ENCODE peak calls at places on chromosomes 12 and 14, in four cellular contexts. Y is upper lobe of left lung, C is testis, F is ovary. Z is an unnamed sample.

GRCh38 chr12:26264215-26264838 is 69.0 kb downstream of the SSPN start:
- DNase-seq in Y (no peak), C (no peak), F (no peak), Z (no peak)

GRCh38 chr14:77037886-77038511 is 9.5 kb upstream of the IRF2BPL start:
- DNase-seq in Y (no peak), C (no peak), F (no peak), Z (peak)

GRCh38 chr14:72752034-72752412 is 141.9 kb downstream of the DPF3 start:
- DNase-seq in Y (no peak), C (no peak), F (no peak), Z (no peak)

GRCh38 chr12:3670083-3670620 is 82.8 kb downstream of the CRACR2A start:
- DNase-seq in Y (no peak), C (no peak), F (no peak), Z (no peak)

GRCh38 chr12:30882706-30883105 is 43.8 kb upstream of the TSPAN11 start:
- DNase-seq in Y (no peak), C (no peak), F (no peak), Z (no peak)

GRCh38 chr14:65287264-65288131 is 125.0 kb upstream of the FUT8 start:
- DNase-seq in Y (peak), C (no peak), F (no peak), Z (no peak)

GRCh38 chr12:71566655-71567054 is 97.0 kb downstream of the ZFC3H1 start:
- DNase-seq in Y (no peak), C (no peak), F (no peak), Z (no peak)

GRCh38 chr14:86858043-86858442 is 1134.9 kb downstream of the GALC start:
- DNase-seq in Y (no peak), C (no peak), F (no peak), Z (no peak)

GRCh38 chr12:105744659-105745058 is 394.1 kb downstream of the NUAK1 start:
- DNase-seq in Y (no peak), C (no peak), F (no peak), Z (no peak)

GRCh38 chr14:66638688-66639087 is 130.7 kb downstream of the GPHN start:
- DNase-seq in Y (no peak), C (no peak), F (no peak), Z (no peak)

GRCh38 chr12:113232787-113233585 is 11.7 kb downstream of the TPCN1 start:
- DNase-seq in Y (no peak), C (no peak), F (no peak), Z (peak)

GRCh38 chr12:107402041-107403022 is 283.3 kb upstream of the PWP1 start:
- DNase-seq in Y (no peak), C (peak), F (no peak), Z (peak)

GRCh38 chr14:105646175-105646574 is 119.8 kb downstream of the TMEM121 start:
- DNase-seq in Y (peak), C (no peak), F (no peak), Z (peak)

GRCh38 chr12:110745632-110746284 is 3.1 kb upstream of the PPP1CC start:
- DNase-seq in Y (no peak), C (no peak), F (no peak), Z (no peak)

GRCh38 chr12:41907036-41907435 is 237.6 kb downstream of the GXYLT1 start:
- DNase-seq in Y (peak), C (no peak), F (no peak), Z (no peak)

GRCh38 chr12:10397311-10397710 is 7.5 kb upstream of the KLRK1 start:
- DNase-seq in Y (no peak), C (no peak), F (no peak), Z (no peak)

GRCh38 chr14:28629328-28630004 is 137.1 kb upstream of the FOXG1 start:
- DNase-seq in Y (no peak), C (no peak), F (no peak), Z (no peak)

GRCh38 chr12:94616217-94616729 is 34.1 kb downstream of the TMCC3 start:
- DNase-seq in Y (peak), C (peak), F (no peak), Z (peak)

GRCh38 chr12:28209782-28210181 is 19.5 kb downstream of the CCDC91 start:
- DNase-seq in Y (no peak), C (no peak), F (no peak), Z (no peak)

GRCh38 chr12:67052981-67053380 is 216.2 kb upstream of the CAND1 start:
- DNase-seq in Y (no peak), C (no peak), F (no peak), Z (no peak)

GRCh38 chr12:80648866-80649265 is 58.6 kb upstream of the MYF6 start:
- DNase-seq in Y (no peak), C (no peak), F (no peak), Z (no peak)

GRCh38 chr12:114901316-114901715 is 217.3 kb upstream of the TBX3 start:
- DNase-seq in Y (no peak), C (no peak), F (no peak), Z (no peak)

GRCh38 chr14:67577181-67577580 is 22.9 kb downstream of the PIGH start:
- DNase-seq in Y (no peak), C (no peak), F (no peak), Z (no peak)

GRCh38 chr12:131449027-131449426 is 261.9 kb upstream of the SFSWAP start:
- DNase-seq in Y (no peak), C (no peak), F (no peak), Z (no peak)

GRCh38 chr14:90624228-90624627 is 192.0 kb downstream of the TTC7B start:
- DNase-seq in Y (no peak), C (no peak), F (no peak), Z (peak)

GRCh38 chr14:89477391-89477790 is 60.4 kb upstream of the FOXN3 start:
- DNase-seq in Y (no peak), C (peak), F (peak), Z (no peak)

GRCh38 chr14:76781648-76782051 is 20.4 kb downstream of the VASH1 start:
- DNase-seq in Y (no peak), C (no peak), F (no peak), Z (no peak)

GRCh38 chr14:105026033-105026785 is 5.3 kb upstream of the CDCA4 start:
- DNase-seq in Y (no peak), C (no peak), F (no peak), Z (no peak)

GRCh38 chr12:109927622-109928021 is 27.5 kb downstream of the TCHP start:
- DNase-seq in Y (no peak), C (no peak), F (no peak), Z (peak)

GRCh38 chr12:124384299-124384894 is 89.5 kb downstream of the RFLNA start:
- DNase-seq in Y (peak), C (no peak), F (no peak), Z (no peak)
- TF ChIP-seq POLR2A in Y (no peak), C (no peak), F (no peak), Z (no peak)

GRCh38 chr14:100309028-100309718 is 2.9 kb upstream of the SLC25A29 start:
- DNase-seq in Y (no peak), C (no peak), F (no peak), Z (no peak)
- TF ChIP-seq CTCF in Y (no peak), C (no peak), F (no peak), Z (no peak)

GRCh38 chr14:83909507-83909906 is 1620.4 kb upstream of the FLRT2 start:
- DNase-seq in Y (no peak), C (no peak), F (no peak), Z (no peak)

DNA sequence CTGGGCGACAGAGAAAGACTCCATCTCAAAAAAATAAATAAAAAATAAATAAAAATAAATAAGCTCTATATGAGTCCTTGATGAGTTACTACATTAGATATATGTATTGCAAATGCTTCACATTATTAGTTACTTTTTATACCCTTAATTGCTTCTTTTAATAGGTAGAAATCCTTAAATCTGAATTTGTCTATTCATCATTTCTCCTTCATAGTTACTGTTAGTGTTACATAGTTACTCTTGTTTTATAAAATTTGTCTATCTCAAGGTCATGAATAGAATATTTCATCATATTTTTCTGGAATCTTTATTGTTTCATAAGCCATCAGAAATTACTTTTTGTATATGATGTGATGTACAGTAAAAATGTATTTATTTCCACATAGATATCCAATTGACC is 1624.8 kb upstream of the FLRT2 start:
- DNase-seq in Y (no peak), C (no peak), F (no peak), Z (no peak)
- TF ChIP-seq POLR2A in Y (no peak), C (no peak), F (no peak), Z (no peak)

DNA sequence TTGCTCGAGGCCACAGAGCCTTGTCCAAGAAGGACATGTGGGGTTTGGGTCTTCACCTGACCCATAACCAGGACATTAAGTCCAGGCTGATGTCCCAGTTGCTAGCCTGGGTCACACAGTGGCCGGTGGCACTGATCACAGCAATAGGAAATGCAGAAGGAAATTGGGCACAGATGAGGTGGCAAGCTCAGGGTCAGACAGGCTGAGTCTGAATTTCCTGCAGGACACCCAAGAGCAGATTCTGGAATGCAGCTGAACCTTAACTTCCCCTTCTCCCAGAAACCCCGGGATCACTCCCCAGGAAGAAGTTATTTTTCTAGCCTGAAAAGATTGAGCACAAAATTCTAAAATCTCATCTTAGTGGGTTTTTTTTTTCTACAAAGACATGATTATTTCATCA is 199.9 kb downstream of the KSR2 start:
- DNase-seq in Y (no peak), C (no peak), F (no peak), Z (no peak)
- TF ChIP-seq CTCF in Y (no peak), C (no peak), F (no peak), Z (no peak)

GRCh38 chr12:122145505-122146330 is 28.3 kb downstream of the IL31 start:
- DNase-seq in Y (no peak), C (no peak), F (no peak), Z (no peak)
- TF ChIP-seq POLR2A in Y (no peak), C (no peak), F (no peak), Z (no peak)

Z was measured in thyroid gland.